ENCODE peak calls at places on chromosomes 7 and 10, in five cellular contexts. R is cardiac fibroblast, X is psoas muscle, W is neural crest cell, T is colonic mucosa. C is an unnamed sample.

GRCh38 chr7:138838166-138838565 is 40.2 kb upstream of the ATP6V0A4 start:
- DNase-seq in R (no peak), X (no peak), W (no peak), T (no peak), C (no peak)

GRCh38 chr7:80284848-80285247 is 150.2 kb downstream of the GNAI1 start:
- DNase-seq in R (peak), X (no peak), W (no peak), T (no peak), C (no peak)

GRCh38 chr7:96090756-96091155 is 231.1 kb downstream of the SLC25A13 start:
- DNase-seq in R (no peak), X (no peak), W (no peak), T (no peak), C (no peak)

GRCh38 chr7:139783647-139784385 is 6.0 kb upstream of the HIPK2 start:
- DNase-seq in R (no peak), X (no peak), W (no peak), T (no peak), C (no peak)

GRCh38 chr10:114638874-114639625 is 19.0 kb downstream of the ABLIM1 start:
- DNase-seq in R (peak), X (no peak), W (no peak), T (no peak), C (no peak)

GRCh38 chr10:34273340-34273739 is 541.8 kb downstream of the PARD3 start:
- DNase-seq in R (no peak), X (no peak), W (no peak), T (no peak), C (no peak)

GRCh38 chr10:35470535-35470934 is 134.2 kb downstream of the CCNY start:
- DNase-seq in R (peak), X (no peak), W (no peak), T (no peak), C (no peak)

GRCh38 chr7:44665531-44666213 is 59.2 kb downstream of the OGDH start:
- DNase-seq in R (peak), X (no peak), W (no peak), T (no peak), C (no peak)

GRCh38 chr7:106239406-106239805 is 45.4 kb downstream of the NAMPT start:
- DNase-seq in R (no peak), X (no peak), W (no peak), T (no peak), C (no peak)

GRCh38 chr7:6460303-6460702 is 12.5 kb upstream of the DAGLB start:
- DNase-seq in R (no peak), X (no peak), W (no peak), T (no peak), C (no peak)

GRCh38 chr10:127997937-127998336 is 91.0 kb downstream of the PTPRE start:
- DNase-seq in R (peak), X (no peak), W (no peak), T (no peak), C (no peak)

GRCh38 chr7:116392806-116393205 is 106.7 kb upstream of the CAV2 start:
- DNase-seq in R (no peak), X (no peak), W (no peak), T (no peak), C (no peak)

GRCh38 chr10:86648706-86649426 is 5.5 kb upstream of the OPN4 start:
- DNase-seq in R (peak), X (peak), W (no peak), T (peak), C (no peak)

GRCh38 chr7:154928136-154929005 is 74.6 kb downstream of the PAXIP1 start:
- DNase-seq in R (peak), X (no peak), W (no peak), T (peak), C (no peak)

GRCh38 chr10:112115781-112116385 is 67.7 kb downstream of the GPAM start:
- DNase-seq in R (peak), X (no peak), W (peak), T (peak), C (no peak)

GRCh38 chr7:2688409-2689342 is 674 bp downstream of the AMZ1 start:
- DNase-seq in R (no peak), X (no peak), W (no peak), T (no peak), C (no peak)

GRCh38 chr10:80500572-80501380 is 36.9 kb upstream of the SH2D4B start:
- DNase-seq in R (peak), X (peak), W (no peak), T (no peak), C (peak)

GRCh38 chr7:2084331-2084730 is 148.4 kb downstream of the MAD1L1 start:
- DNase-seq in R (no peak), X (no peak), W (no peak), T (no peak), C (no peak)

GRCh38 chr10:99834410-99834809 is 52.0 kb downstream of the ABCC2 start:
- DNase-seq in R (no peak), X (no peak), W (no peak), T (no peak), C (no peak)

GRCh38 chr7:10908600-10908999 is 65.1 kb upstream of the PHF14 start:
- DNase-seq in R (no peak), X (no peak), W (no peak), T (no peak), C (no peak)

GRCh38 chr7:143362126-143362961 is at the start of gene FAM131B:
- DNase-seq in R (no peak), X (no peak), W (no peak), T (no peak), C (no peak)

GRCh38 chr10:110508806-110509544 is 11.3 kb downstream of the DUSP5 start:
- DNase-seq in R (no peak), X (no peak), W (no peak), T (no peak), C (no peak)

GRCh38 chr10:71666607-71667373 is 52.8 kb downstream of the C10orf105 start:
- DNase-seq in R (no peak), X (no peak), W (no peak), T (no peak), C (no peak)

GRCh38 chr10:97012470-97012869 is 173.3 kb downstream of the SLIT1 start:
- DNase-seq in R (no peak), X (no peak), W (no peak), T (no peak), C (no peak)

GRCh38 chr10:132309879-132310591 is 2.3 kb upstream of the STK32C start:
- DNase-seq in R (no peak), X (no peak), W (no peak), T (no peak), C (no peak)

GRCh38 chr10:55476129-55476528 is 675.1 kb upstream of the PCDH15 start:
- DNase-seq in R (no peak), X (no peak), W (no peak), T (no peak), C (no peak)

GRCh38 chr7:133235212-133235883 is 17.5 kb upstream of the EXOC4 start:
- DNase-seq in R (peak), X (no peak), W (no peak), T (no peak), C (no peak)

GRCh38 chr10:84493951-84494848 is 165.8 kb downstream of the CCSER2 start:
- DNase-seq in R (peak), X (no peak), W (no peak), T (no peak), C (no peak)

GRCh38 chr7:155187061-155187785 is 110.5 kb upstream of the INSIG1 start:
- DNase-seq in R (no peak), X (no peak), W (no peak), T (peak), C (no peak)

GRCh38 chr10:130611239-130611638 is 475.0 kb downstream of the GLRX3 start:
- DNase-seq in R (no peak), X (no peak), W (no peak), T (no peak), C (no peak)

GRCh38 chr7:33674804-33675411 is 230.4 kb upstream of the BMPER start:
- DNase-seq in R (no peak), X (no peak), W (no peak), T (no peak), C (no peak)

GRCh38 chr7:108181073-108181985 is 51.2 kb upstream of the LAMB4 start:
- DNase-seq in R (peak), X (no peak), W (peak), T (no peak), C (no peak)

GRCh38 chr10:60162631-60163030 is 227.0 kb downstream of the ANK3 start:
- DNase-seq in R (no peak), X (no peak), W (no peak), T (no peak), C (no peak)

GRCh38 chr10:14008648-14009072 is 322.1 kb downstream of the FRMD4A start:
- DNase-seq in R (no peak), X (no peak), W (no peak), T (no peak), C (no peak)

GRCh38 chr7:30741289-30741688 is 10.6 kb upstream of the INMT start:
- DNase-seq in R (no peak), X (no peak), W (no peak), T (no peak), C (no peak)

GRCh38 chr7:30744075-30744417 is 7.9 kb upstream of the INMT start:
- DNase-seq in R (no peak), X (no peak), W (no peak), T (no peak), C (no peak)

GRCh38 chr7:30740417-30741181 is 11.3 kb upstream of the INMT start:
- DNase-seq in R (peak), X (peak), W (peak), T (peak), C (no peak)

GRCh38 chr7:30745251-30745650 is 6.7 kb upstream of the INMT start:
- DNase-seq in R (peak), X (no peak), W (no peak), T (no peak), C (no peak)

GRCh38 chr7:30743371-30744074 is 8.4 kb upstream of the INMT start:
- DNase-seq in R (peak), X (no peak), W (no peak), T (no peak), C (no peak)
- TF ChIP-seq CTCF in R (peak), X (peak), W (no peak), T (no peak), C (no peak)

DNA sequence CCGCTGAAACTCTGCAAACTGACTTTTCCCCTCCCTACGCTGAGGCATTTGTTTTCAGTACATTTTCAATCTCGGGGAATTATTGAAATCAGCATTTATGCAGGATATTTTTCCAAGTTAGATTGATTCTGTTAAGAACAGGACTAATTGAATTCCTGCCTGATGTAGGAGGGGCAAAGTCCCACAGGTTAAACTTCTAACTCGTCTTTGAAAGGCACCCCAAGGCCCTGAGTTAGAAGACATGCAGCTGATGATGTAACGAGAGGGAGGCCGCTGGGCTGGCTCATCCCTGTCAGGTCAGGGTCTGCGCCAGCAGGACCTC is 253.1 kb downstream of the CELF2 start:
- DNase-seq in R (no peak), X (no peak), W (no peak), T (no peak), C (no peak)
- TF ChIP-seq CTCF in R (no peak), X (no peak), W (peak), T (no peak), C (peak)

GRCh38 chr10:7529638-7530037 is 118.8 kb upstream of the SFMBT2 start:
- DNase-seq in R (peak), X (no peak), W (no peak), T (no peak), C (no peak)
- TF ChIP-seq CTCF in R (no peak), X (no peak), W (peak), T (no peak), C (no peak)

DNA sequence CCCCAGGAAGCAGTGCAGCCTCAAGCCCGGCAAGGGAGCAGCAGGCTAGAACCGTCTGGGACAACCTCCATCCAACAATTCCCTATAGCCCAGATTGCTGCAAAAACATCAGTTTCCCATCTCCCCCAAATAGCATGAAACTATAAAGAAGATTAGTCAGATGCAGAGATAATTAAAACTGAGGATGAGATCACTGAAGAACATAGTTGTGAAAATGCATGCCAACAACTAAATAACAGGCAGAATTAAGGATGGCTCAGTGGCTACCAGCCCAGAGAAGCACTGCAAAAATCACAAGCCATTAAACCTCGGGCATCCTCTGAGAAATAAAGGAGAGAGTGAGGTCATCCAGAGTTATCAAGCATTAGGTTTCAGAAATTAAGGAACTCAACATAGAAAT is 427.1 kb downstream of the TNS3 start:
- DNase-seq in R (no peak), X (no peak), W (no peak), T (no peak), C (no peak)
- TF ChIP-seq CTCF in R (no peak), X (no peak), W (no peak), T (no peak), C (no peak)

DNA sequence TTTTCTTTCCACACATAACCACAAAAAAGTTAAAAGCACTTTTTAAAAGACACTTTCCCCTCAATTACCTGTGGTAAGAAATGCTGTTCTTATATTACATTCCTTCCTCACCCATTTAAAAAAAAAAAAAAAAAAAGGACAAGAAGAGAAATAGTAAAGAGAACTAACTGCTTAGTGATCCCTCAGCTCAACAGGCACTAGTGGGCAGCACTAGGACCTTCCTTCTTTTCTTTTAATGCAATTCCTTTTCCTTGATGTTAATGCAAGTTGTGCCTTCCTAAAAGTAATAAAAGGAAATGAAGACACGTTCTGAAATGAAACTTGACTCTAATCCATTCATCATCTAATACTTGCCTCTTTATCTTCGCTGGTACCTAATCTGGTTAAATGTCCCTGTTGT is 189.6 kb downstream of the TCF7L2 start:
- DNase-seq in R (peak), X (no peak), W (no peak), T (no peak), C (no peak)
- TF ChIP-seq CTCF in R (peak), X (no peak), W (no peak), T (no peak), C (no peak)

DNA sequence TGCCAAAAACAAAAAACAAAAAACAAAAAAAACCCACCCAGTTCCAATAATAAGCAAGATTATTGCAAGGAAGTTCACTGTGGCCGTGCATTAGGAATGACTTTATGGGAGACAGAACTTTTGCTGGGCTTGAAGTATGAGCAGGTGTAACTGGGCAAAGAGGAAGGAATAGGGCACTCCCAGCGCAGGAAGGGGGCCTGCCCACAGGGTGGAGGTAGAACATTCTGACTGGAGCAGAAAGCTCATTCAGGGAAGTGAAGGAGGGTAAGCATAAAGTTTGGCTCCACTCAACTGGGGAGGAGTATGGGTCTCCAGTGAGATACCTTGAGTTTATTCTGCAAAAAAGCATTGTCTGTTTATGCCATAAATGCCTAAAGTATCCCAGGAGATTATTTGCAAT is 42.1 kb upstream of the WIPF3 start:
- DNase-seq in R (no peak), X (no peak), W (no peak), T (peak), C (no peak)
- TF ChIP-seq CTCF in R (peak), X (peak), W (peak), T (no peak), C (no peak)

C was measured in CD14-positive monocyte.